ENCODE peak calls at places on chromosomes 5 and 9, in nine cellular contexts. One of them, this sample, is unnamed.

GRCh38 chr9:16553869-16554540 is 316.5 kb downstream of the BNC2 start:
- DNase-seq in SW 1271: no peak
- DNase-seq in iPS DF 6.9: no peak
- DNase-seq in GDM1: no peak
- DNase-seq in activated CD8-positive, alpha-beta memory T cell treated with anti-CD3 and anti-CD28 coated beads for 1 hour: no peak
- DNase-seq in NCI-H774: no peak
- DNase-seq in right lobe of liver: no peak
- DNase-seq in endothelial cell: no peak
- DNase-seq in AML-193: no peak
- DNase-seq in this sample: no peak

GRCh38 chr9:78029601-78030552 is 1.7 kb downstream of the GNAQ start:
- DNase-seq in SW 1271: peak; percentile 57
- DNase-seq in iPS DF 6.9: no peak
- DNase-seq in GDM1: no peak
- DNase-seq in activated CD8-positive, alpha-beta memory T cell treated with anti-CD3 and anti-CD28 coated beads for 1 hour: no peak
- DNase-seq in NCI-H774: no peak
- DNase-seq in right lobe of liver: no peak
- DNase-seq in endothelial cell: no peak
- DNase-seq in AML-193: peak; percentile 34
- DNase-seq in this sample: no peak

GRCh38 chr5:5652181-5652580 is 229.7 kb downstream of the ICE1 start:
- DNase-seq in SW 1271: no peak
- DNase-seq in iPS DF 6.9: no peak
- DNase-seq in GDM1: no peak
- DNase-seq in activated CD8-positive, alpha-beta memory T cell treated with anti-CD3 and anti-CD28 coated beads for 1 hour: no peak
- DNase-seq in NCI-H774: no peak
- DNase-seq in right lobe of liver: no peak
- DNase-seq in endothelial cell: no peak
- DNase-seq in AML-193: no peak
- DNase-seq in this sample: no peak

GRCh38 chr5:15995206-15996052 is 184.2 kb downstream of the MARCHF11 start:
- DNase-seq in SW 1271: peak; percentile 64
- DNase-seq in iPS DF 6.9: no peak
- DNase-seq in GDM1: no peak
- DNase-seq in activated CD8-positive, alpha-beta memory T cell treated with anti-CD3 and anti-CD28 coated beads for 1 hour: no peak
- DNase-seq in NCI-H774: peak; percentile 33
- DNase-seq in right lobe of liver: no peak
- DNase-seq in endothelial cell: no peak
- DNase-seq in AML-193: no peak
- DNase-seq in this sample: no peak

GRCh38 chr9:89596937-89597555 is 7.8 kb upstream of the GADD45G start:
- DNase-seq in SW 1271: no peak
- DNase-seq in iPS DF 6.9: no peak
- DNase-seq in GDM1: no peak
- DNase-seq in activated CD8-positive, alpha-beta memory T cell treated with anti-CD3 and anti-CD28 coated beads for 1 hour: no peak
- DNase-seq in NCI-H774: no peak
- DNase-seq in right lobe of liver: no peak
- DNase-seq in endothelial cell: no peak
- DNase-seq in AML-193: no peak
- DNase-seq in this sample: no peak

GRCh38 chr5:109962882-109963603 is 273.3 kb downstream of the MAN2A1 start:
- DNase-seq in SW 1271: no peak
- DNase-seq in iPS DF 6.9: no peak
- DNase-seq in GDM1: no peak
- DNase-seq in activated CD8-positive, alpha-beta memory T cell treated with anti-CD3 and anti-CD28 coated beads for 1 hour: no peak
- DNase-seq in NCI-H774: no peak
- DNase-seq in right lobe of liver: no peak
- DNase-seq in endothelial cell: no peak
- DNase-seq in AML-193: peak; percentile 33
- DNase-seq in this sample: no peak

GRCh38 chr5:105638437-105638836 is 2032.3 kb downstream of the EFNA5 start:
- DNase-seq in SW 1271: no peak
- DNase-seq in iPS DF 6.9: no peak
- DNase-seq in GDM1: no peak
- DNase-seq in activated CD8-positive, alpha-beta memory T cell treated with anti-CD3 and anti-CD28 coated beads for 1 hour: no peak
- DNase-seq in NCI-H774: no peak
- DNase-seq in right lobe of liver: no peak
- DNase-seq in endothelial cell: no peak
- DNase-seq in AML-193: no peak
- DNase-seq in this sample: no peak

GRCh38 chr5:51039915-51040314 is 343.3 kb upstream of the ISL1 start:
- DNase-seq in SW 1271: no peak
- DNase-seq in iPS DF 6.9: no peak
- DNase-seq in GDM1: no peak
- DNase-seq in activated CD8-positive, alpha-beta memory T cell treated with anti-CD3 and anti-CD28 coated beads for 1 hour: no peak
- DNase-seq in NCI-H774: no peak
- DNase-seq in right lobe of liver: no peak
- DNase-seq in endothelial cell: no peak
- DNase-seq in AML-193: no peak
- DNase-seq in this sample: no peak

GRCh38 chr5:150778103-150778516 is 447 bp upstream of the SMIM3 start:
- DNase-seq in SW 1271: no peak
- DNase-seq in iPS DF 6.9: no peak
- DNase-seq in GDM1: no peak
- DNase-seq in activated CD8-positive, alpha-beta memory T cell treated with anti-CD3 and anti-CD28 coated beads for 1 hour: no peak
- DNase-seq in NCI-H774: peak; percentile 9
- DNase-seq in right lobe of liver: no peak
- DNase-seq in endothelial cell: no peak
- DNase-seq in AML-193: no peak
- DNase-seq in this sample: peak; percentile 54

GRCh38 chr5:59007460-59008063 is 424.7 kb downstream of the RAB3C start:
- DNase-seq in SW 1271: peak; percentile 44
- DNase-seq in iPS DF 6.9: no peak
- DNase-seq in GDM1: no peak
- DNase-seq in activated CD8-positive, alpha-beta memory T cell treated with anti-CD3 and anti-CD28 coated beads for 1 hour: no peak
- DNase-seq in NCI-H774: no peak
- DNase-seq in right lobe of liver: no peak
- DNase-seq in endothelial cell: no peak
- DNase-seq in AML-193: peak; percentile 19
- DNase-seq in this sample: no peak

GRCh38 chr5:175775416-175775815 is 96.0 kb upstream of the CPLX2 start:
- DNase-seq in SW 1271: no peak
- DNase-seq in iPS DF 6.9: no peak
- DNase-seq in GDM1: no peak
- DNase-seq in activated CD8-positive, alpha-beta memory T cell treated with anti-CD3 and anti-CD28 coated beads for 1 hour: no peak
- DNase-seq in NCI-H774: no peak
- DNase-seq in right lobe of liver: no peak
- DNase-seq in endothelial cell: no peak
- DNase-seq in AML-193: no peak
- DNase-seq in this sample: no peak

GRCh38 chr5:127440831-127441230 is 76.6 kb upstream of the PRRC1 start:
- DNase-seq in SW 1271: no peak
- DNase-seq in iPS DF 6.9: no peak
- DNase-seq in GDM1: no peak
- DNase-seq in activated CD8-positive, alpha-beta memory T cell treated with anti-CD3 and anti-CD28 coated beads for 1 hour: no peak
- DNase-seq in NCI-H774: no peak
- DNase-seq in right lobe of liver: no peak
- DNase-seq in endothelial cell: no peak
- DNase-seq in AML-193: no peak
- DNase-seq in this sample: no peak

GRCh38 chr5:175697846-175698245 is 40.0 kb downstream of the HRH2 start:
- DNase-seq in SW 1271: no peak
- DNase-seq in iPS DF 6.9: no peak
- DNase-seq in GDM1: no peak
- DNase-seq in activated CD8-positive, alpha-beta memory T cell treated with anti-CD3 and anti-CD28 coated beads for 1 hour: no peak
- DNase-seq in NCI-H774: no peak
- DNase-seq in right lobe of liver: peak; percentile 26
- DNase-seq in endothelial cell: no peak
- DNase-seq in AML-193: no peak
- DNase-seq in this sample: no peak

GRCh38 chr9:133761641-133762248 is 23.6 kb upstream of the SARDH start:
- DNase-seq in SW 1271: no peak
- DNase-seq in iPS DF 6.9: no peak
- DNase-seq in GDM1: no peak
- DNase-seq in activated CD8-positive, alpha-beta memory T cell treated with anti-CD3 and anti-CD28 coated beads for 1 hour: no peak
- DNase-seq in NCI-H774: no peak
- DNase-seq in right lobe of liver: no peak
- DNase-seq in endothelial cell: no peak
- DNase-seq in AML-193: no peak
- DNase-seq in this sample: peak; percentile 11

GRCh38 chr9:35060548-35061207 is 11.7 kb downstream of the VCP start:
- DNase-seq in SW 1271: no peak
- DNase-seq in iPS DF 6.9: no peak
- DNase-seq in GDM1: no peak
- DNase-seq in activated CD8-positive, alpha-beta memory T cell treated with anti-CD3 and anti-CD28 coated beads for 1 hour: no peak
- DNase-seq in NCI-H774: no peak
- DNase-seq in right lobe of liver: no peak
- DNase-seq in endothelial cell: no peak
- DNase-seq in AML-193: no peak
- DNase-seq in this sample: no peak

GRCh38 chr5:173567548-173567947 is 48.9 kb downstream of the BOD1 start:
- DNase-seq in SW 1271: no peak
- DNase-seq in iPS DF 6.9: no peak
- DNase-seq in GDM1: no peak
- DNase-seq in activated CD8-positive, alpha-beta memory T cell treated with anti-CD3 and anti-CD28 coated beads for 1 hour: no peak
- DNase-seq in NCI-H774: no peak
- DNase-seq in right lobe of liver: peak; percentile 4
- DNase-seq in endothelial cell: no peak
- DNase-seq in AML-193: no peak
- DNase-seq in this sample: no peak

GRCh38 chr9:127974769-127975261 is 6.0 kb downstream of the EEIG1 start:
- DNase-seq in SW 1271: no peak
- DNase-seq in iPS DF 6.9: no peak
- DNase-seq in GDM1: no peak
- DNase-seq in activated CD8-positive, alpha-beta memory T cell treated with anti-CD3 and anti-CD28 coated beads for 1 hour: no peak
- DNase-seq in NCI-H774: no peak
- DNase-seq in right lobe of liver: no peak
- DNase-seq in endothelial cell: no peak
- DNase-seq in AML-193: no peak
- DNase-seq in this sample: no peak

GRCh38 chr9:8694983-8695588 is 895.5 kb upstream of the DMAC1 start:
- DNase-seq in SW 1271: no peak
- DNase-seq in iPS DF 6.9: no peak
- DNase-seq in GDM1: no peak
- DNase-seq in activated CD8-positive, alpha-beta memory T cell treated with anti-CD3 and anti-CD28 coated beads for 1 hour: no peak
- DNase-seq in NCI-H774: no peak
- DNase-seq in right lobe of liver: no peak
- DNase-seq in endothelial cell: no peak
- DNase-seq in AML-193: no peak
- DNase-seq in this sample: no peak

GRCh38 chr5:124365491-124365890 is 380.9 kb downstream of the ZNF608 start:
- DNase-seq in SW 1271: no peak
- DNase-seq in iPS DF 6.9: no peak
- DNase-seq in GDM1: no peak
- DNase-seq in activated CD8-positive, alpha-beta memory T cell treated with anti-CD3 and anti-CD28 coated beads for 1 hour: no peak
- DNase-seq in NCI-H774: peak; percentile 79
- DNase-seq in right lobe of liver: no peak
- DNase-seq in endothelial cell: no peak
- DNase-seq in AML-193: no peak
- DNase-seq in this sample: no peak

GRCh38 chr5:138668451-138668850 is 84.8 kb upstream of the CTNNA1 start:
- DNase-seq in SW 1271: no peak
- DNase-seq in iPS DF 6.9: no peak
- DNase-seq in GDM1: no peak
- DNase-seq in activated CD8-positive, alpha-beta memory T cell treated with anti-CD3 and anti-CD28 coated beads for 1 hour: no peak
- DNase-seq in NCI-H774: no peak
- DNase-seq in right lobe of liver: no peak
- DNase-seq in endothelial cell: no peak
- DNase-seq in AML-193: no peak
- DNase-seq in this sample: no peak

GRCh38 chr5:10573487-10574145 is 9.7 kb downstream of the ANKRD33B start:
- DNase-seq in SW 1271: no peak
- DNase-seq in iPS DF 6.9: no peak
- DNase-seq in GDM1: no peak
- DNase-seq in activated CD8-positive, alpha-beta memory T cell treated with anti-CD3 and anti-CD28 coated beads for 1 hour: no peak
- DNase-seq in NCI-H774: no peak
- DNase-seq in right lobe of liver: peak; percentile 31
- DNase-seq in endothelial cell: no peak
- DNase-seq in AML-193: no peak
- DNase-seq in this sample: no peak

GRCh38 chr9:36999728-37000333 is 34.2 kb downstream of the PAX5 start:
- DNase-seq in SW 1271: no peak
- DNase-seq in iPS DF 6.9: no peak
- DNase-seq in GDM1: no peak
- DNase-seq in activated CD8-positive, alpha-beta memory T cell treated with anti-CD3 and anti-CD28 coated beads for 1 hour: no peak
- DNase-seq in NCI-H774: no peak
- DNase-seq in right lobe of liver: no peak
- DNase-seq in endothelial cell: no peak
- DNase-seq in AML-193: no peak
- DNase-seq in this sample: no peak

GRCh38 chr9:90457386-90458080 is 185.1 kb downstream of the DIRAS2 start:
- DNase-seq in SW 1271: no peak
- DNase-seq in iPS DF 6.9: no peak
- DNase-seq in GDM1: no peak
- DNase-seq in activated CD8-positive, alpha-beta memory T cell treated with anti-CD3 and anti-CD28 coated beads for 1 hour: no peak
- DNase-seq in NCI-H774: no peak
- DNase-seq in right lobe of liver: no peak
- DNase-seq in endothelial cell: no peak
- DNase-seq in AML-193: no peak
- DNase-seq in this sample: no peak

GRCh38 chr5:115602585-115603125 is 376 bp upstream of the TICAM2 start:
- DNase-seq in SW 1271: no peak
- DNase-seq in iPS DF 6.9: no peak
- DNase-seq in GDM1: no peak
- DNase-seq in activated CD8-positive, alpha-beta memory T cell treated with anti-CD3 and anti-CD28 coated beads for 1 hour: no peak
- DNase-seq in NCI-H774: no peak
- DNase-seq in right lobe of liver: no peak
- DNase-seq in endothelial cell: no peak
- DNase-seq in AML-193: no peak
- DNase-seq in this sample: no peak

GRCh38 chr9:122810306-122810946 is 10.5 kb downstream of the OR1K1 start:
- DNase-seq in SW 1271: peak; percentile 73
- DNase-seq in iPS DF 6.9: peak; percentile 87
- DNase-seq in GDM1: peak; percentile 47
- DNase-seq in activated CD8-positive, alpha-beta memory T cell treated with anti-CD3 and anti-CD28 coated beads for 1 hour: peak; percentile 61
- DNase-seq in NCI-H774: peak; percentile 87
- DNase-seq in right lobe of liver: peak; percentile 76
- DNase-seq in endothelial cell: peak; percentile 71
- DNase-seq in AML-193: peak; percentile 56
- DNase-seq in this sample: peak; percentile 52

GRCh38 chr9:132622144-132622543 is 39.7 kb downstream of the BARHL1 start:
- DNase-seq in SW 1271: no peak
- DNase-seq in iPS DF 6.9: no peak
- DNase-seq in GDM1: no peak
- DNase-seq in activated CD8-positive, alpha-beta memory T cell treated with anti-CD3 and anti-CD28 coated beads for 1 hour: no peak
- DNase-seq in NCI-H774: no peak
- DNase-seq in right lobe of liver: no peak
- DNase-seq in endothelial cell: no peak
- DNase-seq in AML-193: no peak
- DNase-seq in this sample: no peak

GRCh38 chr9:91803143-91803940 is 146.7 kb downstream of the ROR2 start:
- DNase-seq in SW 1271: no peak
- DNase-seq in iPS DF 6.9: no peak
- DNase-seq in GDM1: no peak
- DNase-seq in activated CD8-positive, alpha-beta memory T cell treated with anti-CD3 and anti-CD28 coated beads for 1 hour: no peak
- DNase-seq in NCI-H774: no peak
- DNase-seq in right lobe of liver: no peak
- DNase-seq in endothelial cell: no peak
- DNase-seq in AML-193: no peak
- DNase-seq in this sample: no peak

GRCh38 chr5:76114192-76114795 is 31.1 kb downstream of the SV2C start:
- DNase-seq in SW 1271: no peak
- DNase-seq in iPS DF 6.9: no peak
- DNase-seq in GDM1: no peak
- DNase-seq in activated CD8-positive, alpha-beta memory T cell treated with anti-CD3 and anti-CD28 coated beads for 1 hour: no peak
- DNase-seq in NCI-H774: no peak
- DNase-seq in right lobe of liver: no peak
- DNase-seq in endothelial cell: peak; percentile 33
- DNase-seq in AML-193: no peak
- DNase-seq in this sample: peak; percentile 18

This sample was measured in pancreas.